ENCODE peak calls at places on chromosomes 11 and 22, in ten cellular contexts. One of them, this sample, is unnamed.

GRCh38 chr11:1920909-1921575 is 1.5 kb downstream of the TNNT3 start:
- DNase-seq in hippocampal formation: no peak
- DNase-seq in activated naive CD4-positive, alpha-beta T cell treated with anti-CD3 and anti-CD28 coated beads, Interleukin-2, amount 50 U/mL, for 16 hours: no peak
- DNase-seq in AML-193: no peak
- DNase-seq in smooth muscle cell of the brain vasculature: no peak
- DNase-seq in HEK293T: no peak
- DNase-seq in activated effector memory CD4-positive, alpha-beta T cell treated with anti-CD3 and anti-CD28 coated beads, Interleukin-2, amount 50 U/mL, for 16 hours: no peak
- DNase-seq in GM04504: no peak
- DNase-seq in renal cortical epithelial cell: no peak
- DNase-seq in LHCN-M2: peak
- DNase-seq in this sample: peak

GRCh38 chr11:70766901-70767300 is 368.6 kb downstream of the CTTN start:
- DNase-seq in hippocampal formation: no peak
- DNase-seq in activated naive CD4-positive, alpha-beta T cell treated with anti-CD3 and anti-CD28 coated beads, Interleukin-2, amount 50 U/mL, for 16 hours: no peak
- DNase-seq in AML-193: no peak
- DNase-seq in smooth muscle cell of the brain vasculature: no peak
- DNase-seq in HEK293T: no peak
- DNase-seq in activated effector memory CD4-positive, alpha-beta T cell treated with anti-CD3 and anti-CD28 coated beads, Interleukin-2, amount 50 U/mL, for 16 hours: no peak
- DNase-seq in GM04504: no peak
- DNase-seq in renal cortical epithelial cell: no peak
- DNase-seq in LHCN-M2: no peak
- DNase-seq in this sample: no peak

GRCh38 chr11:36122715-36123114 is 166.5 kb downstream of the COMMD9 start:
- DNase-seq in hippocampal formation: no peak
- DNase-seq in activated naive CD4-positive, alpha-beta T cell treated with anti-CD3 and anti-CD28 coated beads, Interleukin-2, amount 50 U/mL, for 16 hours: no peak
- DNase-seq in AML-193: no peak
- DNase-seq in smooth muscle cell of the brain vasculature: no peak
- DNase-seq in HEK293T: no peak
- DNase-seq in activated effector memory CD4-positive, alpha-beta T cell treated with anti-CD3 and anti-CD28 coated beads, Interleukin-2, amount 50 U/mL, for 16 hours: no peak
- DNase-seq in GM04504: no peak
- DNase-seq in renal cortical epithelial cell: no peak
- DNase-seq in LHCN-M2: peak
- DNase-seq in this sample: no peak

GRCh38 chr22:35835998-35836691 is 118.5 kb downstream of the APOL5 start:
- DNase-seq in hippocampal formation: peak
- DNase-seq in activated naive CD4-positive, alpha-beta T cell treated with anti-CD3 and anti-CD28 coated beads, Interleukin-2, amount 50 U/mL, for 16 hours: no peak
- DNase-seq in AML-193: no peak
- DNase-seq in smooth muscle cell of the brain vasculature: peak
- DNase-seq in HEK293T: peak
- DNase-seq in activated effector memory CD4-positive, alpha-beta T cell treated with anti-CD3 and anti-CD28 coated beads, Interleukin-2, amount 50 U/mL, for 16 hours: no peak
- DNase-seq in GM04504: peak
- DNase-seq in renal cortical epithelial cell: peak
- DNase-seq in LHCN-M2: peak
- DNase-seq in this sample: peak

GRCh38 chr11:71304045-71304444 is 51.7 kb upstream of the SHANK2 start:
- DNase-seq in hippocampal formation: no peak
- DNase-seq in activated naive CD4-positive, alpha-beta T cell treated with anti-CD3 and anti-CD28 coated beads, Interleukin-2, amount 50 U/mL, for 16 hours: no peak
- DNase-seq in AML-193: no peak
- DNase-seq in smooth muscle cell of the brain vasculature: no peak
- DNase-seq in HEK293T: no peak
- DNase-seq in activated effector memory CD4-positive, alpha-beta T cell treated with anti-CD3 and anti-CD28 coated beads, Interleukin-2, amount 50 U/mL, for 16 hours: peak
- DNase-seq in GM04504: no peak
- DNase-seq in renal cortical epithelial cell: no peak
- DNase-seq in LHCN-M2: no peak
- DNase-seq in this sample: no peak

GRCh38 chr11:45022294-45023064 is 71.8 kb upstream of the TP53I11 start:
- DNase-seq in hippocampal formation: no peak
- DNase-seq in activated naive CD4-positive, alpha-beta T cell treated with anti-CD3 and anti-CD28 coated beads, Interleukin-2, amount 50 U/mL, for 16 hours: no peak
- DNase-seq in AML-193: no peak
- DNase-seq in smooth muscle cell of the brain vasculature: no peak
- DNase-seq in HEK293T: no peak
- DNase-seq in activated effector memory CD4-positive, alpha-beta T cell treated with anti-CD3 and anti-CD28 coated beads, Interleukin-2, amount 50 U/mL, for 16 hours: no peak
- DNase-seq in GM04504: no peak
- DNase-seq in renal cortical epithelial cell: peak
- DNase-seq in LHCN-M2: peak
- DNase-seq in this sample: no peak

GRCh38 chr11:16981651-16982194 is 32.5 kb downstream of the PLEKHA7 start:
- DNase-seq in hippocampal formation: peak
- DNase-seq in activated naive CD4-positive, alpha-beta T cell treated with anti-CD3 and anti-CD28 coated beads, Interleukin-2, amount 50 U/mL, for 16 hours: no peak
- DNase-seq in AML-193: no peak
- DNase-seq in smooth muscle cell of the brain vasculature: peak
- DNase-seq in HEK293T: no peak
- DNase-seq in activated effector memory CD4-positive, alpha-beta T cell treated with anti-CD3 and anti-CD28 coated beads, Interleukin-2, amount 50 U/mL, for 16 hours: no peak
- DNase-seq in GM04504: no peak
- DNase-seq in renal cortical epithelial cell: peak
- DNase-seq in LHCN-M2: peak
- DNase-seq in this sample: no peak

GRCh38 chr11:119305556-119306372 is 11.2 kb downstream of the MCAM start:
- DNase-seq in hippocampal formation: no peak
- DNase-seq in activated naive CD4-positive, alpha-beta T cell treated with anti-CD3 and anti-CD28 coated beads, Interleukin-2, amount 50 U/mL, for 16 hours: no peak
- DNase-seq in AML-193: no peak
- DNase-seq in smooth muscle cell of the brain vasculature: no peak
- DNase-seq in HEK293T: no peak
- DNase-seq in activated effector memory CD4-positive, alpha-beta T cell treated with anti-CD3 and anti-CD28 coated beads, Interleukin-2, amount 50 U/mL, for 16 hours: no peak
- DNase-seq in GM04504: no peak
- DNase-seq in renal cortical epithelial cell: no peak
- DNase-seq in LHCN-M2: no peak
- DNase-seq in this sample: no peak

GRCh38 chr11:125167292-125167953 is 2.9 kb downstream of the PKNOX2 start:
- DNase-seq in hippocampal formation: no peak
- DNase-seq in activated naive CD4-positive, alpha-beta T cell treated with anti-CD3 and anti-CD28 coated beads, Interleukin-2, amount 50 U/mL, for 16 hours: no peak
- DNase-seq in AML-193: no peak
- DNase-seq in smooth muscle cell of the brain vasculature: no peak
- DNase-seq in HEK293T: peak
- DNase-seq in activated effector memory CD4-positive, alpha-beta T cell treated with anti-CD3 and anti-CD28 coated beads, Interleukin-2, amount 50 U/mL, for 16 hours: no peak
- DNase-seq in GM04504: no peak
- DNase-seq in renal cortical epithelial cell: no peak
- DNase-seq in LHCN-M2: peak
- DNase-seq in this sample: no peak

GRCh38 chr22:24894220-24894975 is 52.1 kb downstream of the LHFPL7 start:
- DNase-seq in hippocampal formation: no peak
- DNase-seq in activated naive CD4-positive, alpha-beta T cell treated with anti-CD3 and anti-CD28 coated beads, Interleukin-2, amount 50 U/mL, for 16 hours: no peak
- DNase-seq in AML-193: peak
- DNase-seq in smooth muscle cell of the brain vasculature: peak
- DNase-seq in HEK293T: no peak
- DNase-seq in activated effector memory CD4-positive, alpha-beta T cell treated with anti-CD3 and anti-CD28 coated beads, Interleukin-2, amount 50 U/mL, for 16 hours: no peak
- DNase-seq in GM04504: peak
- DNase-seq in renal cortical epithelial cell: peak
- DNase-seq in LHCN-M2: peak
- DNase-seq in this sample: no peak

GRCh38 chr11:65947133-65947532 is 1.9 kb downstream of the TSGA10IP start:
- DNase-seq in hippocampal formation: no peak
- DNase-seq in activated naive CD4-positive, alpha-beta T cell treated with anti-CD3 and anti-CD28 coated beads, Interleukin-2, amount 50 U/mL, for 16 hours: no peak
- DNase-seq in AML-193: no peak
- DNase-seq in smooth muscle cell of the brain vasculature: no peak
- DNase-seq in HEK293T: no peak
- DNase-seq in activated effector memory CD4-positive, alpha-beta T cell treated with anti-CD3 and anti-CD28 coated beads, Interleukin-2, amount 50 U/mL, for 16 hours: no peak
- DNase-seq in GM04504: no peak
- DNase-seq in renal cortical epithelial cell: no peak
- DNase-seq in LHCN-M2: no peak
- DNase-seq in this sample: no peak

GRCh38 chr11:66477256-66478201 is 2.7 kb upstream of the DPP3 start:
- DNase-seq in hippocampal formation: no peak
- DNase-seq in activated naive CD4-positive, alpha-beta T cell treated with anti-CD3 and anti-CD28 coated beads, Interleukin-2, amount 50 U/mL, for 16 hours: no peak
- DNase-seq in AML-193: no peak
- DNase-seq in smooth muscle cell of the brain vasculature: no peak
- DNase-seq in HEK293T: no peak
- DNase-seq in activated effector memory CD4-positive, alpha-beta T cell treated with anti-CD3 and anti-CD28 coated beads, Interleukin-2, amount 50 U/mL, for 16 hours: no peak
- DNase-seq in GM04504: no peak
- DNase-seq in renal cortical epithelial cell: no peak
- DNase-seq in LHCN-M2: peak
- DNase-seq in this sample: no peak

GRCh38 chr11:64765841-64766682 is 6.3 kb upstream of the PYGM start:
- DNase-seq in hippocampal formation: no peak
- DNase-seq in activated naive CD4-positive, alpha-beta T cell treated with anti-CD3 and anti-CD28 coated beads, Interleukin-2, amount 50 U/mL, for 16 hours: no peak
- DNase-seq in AML-193: no peak
- DNase-seq in smooth muscle cell of the brain vasculature: no peak
- DNase-seq in HEK293T: no peak
- DNase-seq in activated effector memory CD4-positive, alpha-beta T cell treated with anti-CD3 and anti-CD28 coated beads, Interleukin-2, amount 50 U/mL, for 16 hours: peak
- DNase-seq in GM04504: no peak
- DNase-seq in renal cortical epithelial cell: no peak
- DNase-seq in LHCN-M2: no peak
- DNase-seq in this sample: peak

GRCh38 chr11:119774180-119774763 is 45.3 kb upstream of the NECTIN1 start:
- DNase-seq in hippocampal formation: no peak
- DNase-seq in activated naive CD4-positive, alpha-beta T cell treated with anti-CD3 and anti-CD28 coated beads, Interleukin-2, amount 50 U/mL, for 16 hours: no peak
- DNase-seq in AML-193: peak
- DNase-seq in smooth muscle cell of the brain vasculature: no peak
- DNase-seq in HEK293T: peak
- DNase-seq in activated effector memory CD4-positive, alpha-beta T cell treated with anti-CD3 and anti-CD28 coated beads, Interleukin-2, amount 50 U/mL, for 16 hours: no peak
- DNase-seq in GM04504: no peak
- DNase-seq in renal cortical epithelial cell: peak
- DNase-seq in LHCN-M2: peak
- DNase-seq in this sample: no peak

GRCh38 chr22:49538006-49538405 is 289.7 kb downstream of the BRD1 start:
- DNase-seq in hippocampal formation: no peak
- DNase-seq in activated naive CD4-positive, alpha-beta T cell treated with anti-CD3 and anti-CD28 coated beads, Interleukin-2, amount 50 U/mL, for 16 hours: no peak
- DNase-seq in AML-193: no peak
- DNase-seq in smooth muscle cell of the brain vasculature: no peak
- DNase-seq in HEK293T: no peak
- DNase-seq in activated effector memory CD4-positive, alpha-beta T cell treated with anti-CD3 and anti-CD28 coated beads, Interleukin-2, amount 50 U/mL, for 16 hours: peak
- DNase-seq in GM04504: no peak
- DNase-seq in renal cortical epithelial cell: no peak
- DNase-seq in LHCN-M2: no peak
- DNase-seq in this sample: no peak

GRCh38 chr22:48629631-48630443 is 1197.8 kb downstream of the BRD1 start:
- DNase-seq in hippocampal formation: peak
- DNase-seq in activated naive CD4-positive, alpha-beta T cell treated with anti-CD3 and anti-CD28 coated beads, Interleukin-2, amount 50 U/mL, for 16 hours: no peak
- DNase-seq in AML-193: no peak
- DNase-seq in smooth muscle cell of the brain vasculature: no peak
- DNase-seq in HEK293T: no peak
- DNase-seq in activated effector memory CD4-positive, alpha-beta T cell treated with anti-CD3 and anti-CD28 coated beads, Interleukin-2, amount 50 U/mL, for 16 hours: no peak
- DNase-seq in GM04504: no peak
- DNase-seq in renal cortical epithelial cell: no peak
- DNase-seq in LHCN-M2: no peak
- DNase-seq in this sample: no peak

GRCh38 chr11:959608-960007 is 33.9 kb downstream of the AP2A2 start:
- DNase-seq in hippocampal formation: no peak
- DNase-seq in activated naive CD4-positive, alpha-beta T cell treated with anti-CD3 and anti-CD28 coated beads, Interleukin-2, amount 50 U/mL, for 16 hours: no peak
- DNase-seq in AML-193: no peak
- DNase-seq in smooth muscle cell of the brain vasculature: no peak
- DNase-seq in HEK293T: no peak
- DNase-seq in activated effector memory CD4-positive, alpha-beta T cell treated with anti-CD3 and anti-CD28 coated beads, Interleukin-2, amount 50 U/mL, for 16 hours: no peak
- DNase-seq in GM04504: no peak
- DNase-seq in renal cortical epithelial cell: peak
- DNase-seq in LHCN-M2: no peak
- DNase-seq in this sample: peak

GRCh38 chr11:35618497-35619029 is 303 bp downstream of the FJX1 start:
- DNase-seq in hippocampal formation: no peak
- DNase-seq in activated naive CD4-positive, alpha-beta T cell treated with anti-CD3 and anti-CD28 coated beads, Interleukin-2, amount 50 U/mL, for 16 hours: no peak
- DNase-seq in AML-193: no peak
- DNase-seq in smooth muscle cell of the brain vasculature: no peak
- DNase-seq in HEK293T: peak
- DNase-seq in activated effector memory CD4-positive, alpha-beta T cell treated with anti-CD3 and anti-CD28 coated beads, Interleukin-2, amount 50 U/mL, for 16 hours: peak
- DNase-seq in GM04504: no peak
- DNase-seq in renal cortical epithelial cell: no peak
- DNase-seq in LHCN-M2: no peak
- DNase-seq in this sample: peak

GRCh38 chr11:129930306-129930705 is 34.9 kb upstream of the NFRKB start:
- DNase-seq in hippocampal formation: no peak
- DNase-seq in activated naive CD4-positive, alpha-beta T cell treated with anti-CD3 and anti-CD28 coated beads, Interleukin-2, amount 50 U/mL, for 16 hours: no peak
- DNase-seq in AML-193: no peak
- DNase-seq in smooth muscle cell of the brain vasculature: no peak
- DNase-seq in HEK293T: no peak
- DNase-seq in activated effector memory CD4-positive, alpha-beta T cell treated with anti-CD3 and anti-CD28 coated beads, Interleukin-2, amount 50 U/mL, for 16 hours: no peak
- DNase-seq in GM04504: no peak
- DNase-seq in renal cortical epithelial cell: peak
- DNase-seq in LHCN-M2: no peak
- DNase-seq in this sample: no peak

GRCh38 chr11:10809373-10810199 is 860 bp upstream of the EIF4G2 start:
- DNase-seq in hippocampal formation: peak
- DNase-seq in activated naive CD4-positive, alpha-beta T cell treated with anti-CD3 and anti-CD28 coated beads, Interleukin-2, amount 50 U/mL, for 16 hours: peak
- DNase-seq in AML-193: peak
- DNase-seq in smooth muscle cell of the brain vasculature: peak
- DNase-seq in HEK293T: no peak
- DNase-seq in activated effector memory CD4-positive, alpha-beta T cell treated with anti-CD3 and anti-CD28 coated beads, Interleukin-2, amount 50 U/mL, for 16 hours: peak
- DNase-seq in GM04504: peak
- DNase-seq in renal cortical epithelial cell: peak
- DNase-seq in LHCN-M2: peak
- DNase-seq in this sample: peak

GRCh38 chr11:57599381-57599780 is 1.9 kb downstream of the SERPING1 start:
- DNase-seq in hippocampal formation: no peak
- DNase-seq in activated naive CD4-positive, alpha-beta T cell treated with anti-CD3 and anti-CD28 coated beads, Interleukin-2, amount 50 U/mL, for 16 hours: no peak
- DNase-seq in AML-193: no peak
- DNase-seq in smooth muscle cell of the brain vasculature: no peak
- DNase-seq in HEK293T: no peak
- DNase-seq in activated effector memory CD4-positive, alpha-beta T cell treated with anti-CD3 and anti-CD28 coated beads, Interleukin-2, amount 50 U/mL, for 16 hours: no peak
- DNase-seq in GM04504: no peak
- DNase-seq in renal cortical epithelial cell: peak
- DNase-seq in LHCN-M2: no peak
- DNase-seq in this sample: no peak

GRCh38 chr11:27864046-27865025 is 164.1 kb upstream of the BDNF start:
- DNase-seq in hippocampal formation: no peak
- DNase-seq in activated naive CD4-positive, alpha-beta T cell treated with anti-CD3 and anti-CD28 coated beads, Interleukin-2, amount 50 U/mL, for 16 hours: no peak
- DNase-seq in AML-193: no peak
- DNase-seq in smooth muscle cell of the brain vasculature: no peak
- DNase-seq in HEK293T: no peak
- DNase-seq in activated effector memory CD4-positive, alpha-beta T cell treated with anti-CD3 and anti-CD28 coated beads, Interleukin-2, amount 50 U/mL, for 16 hours: no peak
- DNase-seq in GM04504: no peak
- DNase-seq in renal cortical epithelial cell: peak
- DNase-seq in LHCN-M2: no peak
- DNase-seq in this sample: no peak

GRCh38 chr11:58616594-58616993 is 5.9 kb upstream of the CNTF start:
- DNase-seq in hippocampal formation: no peak
- DNase-seq in activated naive CD4-positive, alpha-beta T cell treated with anti-CD3 and anti-CD28 coated beads, Interleukin-2, amount 50 U/mL, for 16 hours: no peak
- DNase-seq in AML-193: no peak
- DNase-seq in smooth muscle cell of the brain vasculature: peak
- DNase-seq in HEK293T: no peak
- DNase-seq in activated effector memory CD4-positive, alpha-beta T cell treated with anti-CD3 and anti-CD28 coated beads, Interleukin-2, amount 50 U/mL, for 16 hours: no peak
- DNase-seq in GM04504: peak
- DNase-seq in renal cortical epithelial cell: peak
- DNase-seq in LHCN-M2: peak
- DNase-seq in this sample: peak

GRCh38 chr11:60914620-60915249 is 777 bp downstream of the TMEM109 start:
- DNase-seq in hippocampal formation: no peak
- DNase-seq in activated naive CD4-positive, alpha-beta T cell treated with anti-CD3 and anti-CD28 coated beads, Interleukin-2, amount 50 U/mL, for 16 hours: peak
- DNase-seq in AML-193: peak
- DNase-seq in smooth muscle cell of the brain vasculature: no peak
- DNase-seq in HEK293T: peak
- DNase-seq in activated effector memory CD4-positive, alpha-beta T cell treated with anti-CD3 and anti-CD28 coated beads, Interleukin-2, amount 50 U/mL, for 16 hours: no peak
- DNase-seq in GM04504: no peak
- DNase-seq in renal cortical epithelial cell: no peak
- DNase-seq in LHCN-M2: peak
- DNase-seq in this sample: peak

GRCh38 chr11:131491503-131491902 is 121.1 kb downstream of the NTM start:
- DNase-seq in hippocampal formation: no peak
- DNase-seq in activated naive CD4-positive, alpha-beta T cell treated with anti-CD3 and anti-CD28 coated beads, Interleukin-2, amount 50 U/mL, for 16 hours: no peak
- DNase-seq in AML-193: no peak
- DNase-seq in smooth muscle cell of the brain vasculature: no peak
- DNase-seq in HEK293T: no peak
- DNase-seq in activated effector memory CD4-positive, alpha-beta T cell treated with anti-CD3 and anti-CD28 coated beads, Interleukin-2, amount 50 U/mL, for 16 hours: no peak
- DNase-seq in GM04504: peak
- DNase-seq in renal cortical epithelial cell: peak
- DNase-seq in LHCN-M2: peak
- DNase-seq in this sample: no peak

GRCh38 chr11:2099523-2100316 is 39.5 kb downstream of the IGF2 start:
- DNase-seq in hippocampal formation: no peak
- DNase-seq in activated naive CD4-positive, alpha-beta T cell treated with anti-CD3 and anti-CD28 coated beads, Interleukin-2, amount 50 U/mL, for 16 hours: peak
- DNase-seq in AML-193: no peak
- DNase-seq in smooth muscle cell of the brain vasculature: no peak
- DNase-seq in HEK293T: no peak
- DNase-seq in activated effector memory CD4-positive, alpha-beta T cell treated with anti-CD3 and anti-CD28 coated beads, Interleukin-2, amount 50 U/mL, for 16 hours: peak
- DNase-seq in GM04504: no peak
- DNase-seq in renal cortical epithelial cell: no peak
- DNase-seq in LHCN-M2: peak
- DNase-seq in this sample: no peak

GRCh38 chr11:123451183-123451907 is 21.3 kb downstream of the GRAMD1B start:
- DNase-seq in hippocampal formation: no peak
- DNase-seq in activated naive CD4-positive, alpha-beta T cell treated with anti-CD3 and anti-CD28 coated beads, Interleukin-2, amount 50 U/mL, for 16 hours: no peak
- DNase-seq in AML-193: no peak
- DNase-seq in smooth muscle cell of the brain vasculature: no peak
- DNase-seq in HEK293T: no peak
- DNase-seq in activated effector memory CD4-positive, alpha-beta T cell treated with anti-CD3 and anti-CD28 coated beads, Interleukin-2, amount 50 U/mL, for 16 hours: no peak
- DNase-seq in GM04504: no peak
- DNase-seq in renal cortical epithelial cell: no peak
- DNase-seq in LHCN-M2: no peak
- DNase-seq in this sample: no peak

GRCh38 chr11:108571001-108571400 is 22.6 kb downstream of the EXPH5 start:
- DNase-seq in hippocampal formation: no peak
- DNase-seq in activated naive CD4-positive, alpha-beta T cell treated with anti-CD3 and anti-CD28 coated beads, Interleukin-2, amount 50 U/mL, for 16 hours: no peak
- DNase-seq in AML-193: no peak
- DNase-seq in smooth muscle cell of the brain vasculature: no peak
- DNase-seq in HEK293T: peak
- DNase-seq in activated effector memory CD4-positive, alpha-beta T cell treated with anti-CD3 and anti-CD28 coated beads, Interleukin-2, amount 50 U/mL, for 16 hours: no peak
- DNase-seq in GM04504: no peak
- DNase-seq in renal cortical epithelial cell: peak
- DNase-seq in LHCN-M2: no peak
- DNase-seq in this sample: no peak